ENCODE peak calls at places on chromosomes 11 and 22, in four cellular contexts. L is transverse colon, G is RPMI8226, Y is fibroblast of the conjunctiva. B is an unnamed sample.

GRCh38 chr11:73262851-73263495 is 9.2 kb upstream of the P2RY6 start:
- DNase-seq in G (no peak), Y (no peak), L (no peak), B (no peak)

GRCh38 chr11:78840623-78841022 is 266.0 kb upstream of the NARS2 start:
- DNase-seq in L (no peak), Y (peak), G (no peak), B (no peak)

GRCh38 chr11:109747839-109748238 is 325.8 kb downstream of the C11orf87 start:
- DNase-seq in G (no peak), L (no peak), Y (no peak), B (no peak)

GRCh38 chr11:125253795-125254525 is 89.4 kb downstream of the PKNOX2 start:
- DNase-seq in L (no peak), G (no peak), Y (no peak), B (no peak)

GRCh38 chr11:131331546-131331945 is 38.9 kb upstream of the NTM start:
- DNase-seq in Y (no peak), L (no peak), G (no peak), B (no peak)

GRCh38 chr11:73652046-73652730 is 5.8 kb downstream of the PLEKHB1 start:
- DNase-seq in G (no peak), Y (no peak), L (peak), B (no peak)

GRCh38 chr11:116481126-116481644 is 291.6 kb downstream of the BUD13 start:
- DNase-seq in G (no peak), Y (no peak), L (no peak), B (no peak)

GRCh38 chr11:70244698-70245097 is 25.8 kb upstream of the PPFIA1 start:
- DNase-seq in G (no peak), L (no peak), Y (peak), B (no peak)

GRCh38 chr22:35785181-35785923 is 67.7 kb downstream of the APOL5 start:
- DNase-seq in G (no peak), Y (peak), L (no peak), B (no peak)

GRCh38 chr22:42946551-42947198 is 68.3 kb downstream of the PACSIN2 start:
- DNase-seq in G (no peak), Y (no peak), L (no peak), B (no peak)

GRCh38 chr11:29612423-29612822 is 404.4 kb downstream of the KCNA4 start:
- DNase-seq in Y (no peak), L (no peak), G (no peak), B (no peak)

GRCh38 chr11:537622-538430 is 499 bp downstream of the LRRC56 start:
- DNase-seq in Y (no peak), G (no peak), L (no peak), B (peak)

GRCh38 chr11:22875869-22876473 is 15.7 kb upstream of the CCDC179 start:
- DNase-seq in G (peak), Y (peak), L (peak), B (peak)

GRCh38 chr22:46612341-46612903 is 7.8 kb upstream of the GRAMD4 start:
- DNase-seq in L (no peak), G (peak), Y (no peak), B (peak)

GRCh38 chr11:115180272-115180671 is 323.9 kb downstream of the CADM1 start:
- DNase-seq in Y (no peak), L (no peak), G (no peak), B (no peak)

GRCh38 chr11:64923151-64923661 is 1.3 kb upstream of the PPP2R5B start:
- DNase-seq in L (no peak), G (no peak), Y (no peak), B (no peak)

GRCh38 chr11:96049426-96049825 is 125.5 kb upstream of the MTMR2 start:
- DNase-seq in G (no peak), Y (no peak), L (no peak), B (no peak)

GRCh38 chr11:120385110-120385509 is 48.9 kb downstream of the ARHGEF12 start:
- DNase-seq in Y (no peak), L (no peak), G (no peak), B (no peak)

GRCh38 chr22:27714076-27714475 is 87.5 kb downstream of the MN1 start:
- DNase-seq in G (no peak), L (no peak), Y (no peak), B (no peak)

GRCh38 chr11:117458275-117459120 is 130.8 kb downstream of the CEP164 start:
- DNase-seq in G (no peak), Y (no peak), L (no peak), B (peak)

GRCh38 chr22:42268852-42269406 is 1.5 kb downstream of the TCF20 start:
- DNase-seq in L (no peak), Y (no peak), G (no peak), B (no peak)

GRCh38 chr11:122209619-122210377 is 93.8 kb upstream of the BLID start:
- DNase-seq in Y (peak), G (no peak), L (peak), B (no peak)